ENCODE peak calls at places on chromosomes 12 and 14, in four cellular contexts. O is astrocyte of the cerebellum, V is thoracic aorta, Y is fibroblast of mammary gland. Z is an unnamed sample.

GRCh38 chr12:116959845-116960514 is 49.2 kb downstream of the FBXW8 start:
- DNase-seq in O (no peak), V (no peak), Y (no peak), Z (no peak)

GRCh38 chr12:74446466-74446865 is 91.2 kb upstream of the ATXN7L3B start:
- DNase-seq in O (no peak), V (no peak), Y (no peak), Z (no peak)

GRCh38 chr14:106686533-106686932 is 1160.2 kb downstream of the TMEM121 start:
- DNase-seq in O (no peak), V (no peak), Y (no peak), Z (no peak)

GRCh38 chr14:106694638-106695393 is 1168.4 kb downstream of the TMEM121 start:
- DNase-seq in O (no peak), V (no peak), Y (no peak), Z (peak)

GRCh38 chr12:4911316-4911994 is 1.8 kb downstream of the KCNA1 start:
- DNase-seq in O (no peak), V (no peak), Y (no peak), Z (no peak)

GRCh38 chr14:59274991-59275391 is 86.5 kb downstream of the DAAM1 start:
- DNase-seq in O (no peak), V (no peak), Y (no peak), Z (no peak)

GRCh38 chr12:123478762-123479161 is 20.8 kb downstream of the SNRNP35 start:
- DNase-seq in O (no peak), V (peak), Y (peak), Z (no peak)

GRCh38 chr14:97602438-97603117 is 805.4 kb downstream of the VRK1 start:
- DNase-seq in O (no peak), V (no peak), Y (no peak), Z (peak)

GRCh38 chr14:76729195-76729594 is 32.1 kb upstream of the VASH1 start:
- DNase-seq in O (no peak), V (no peak), Y (no peak), Z (no peak)

GRCh38 chr12:66269142-66269541 is 33.2 kb upstream of the HELB start:
- DNase-seq in O (no peak), V (no peak), Y (no peak), Z (no peak)

GRCh38 chr14:89268514-89268913 is 148.5 kb downstream of the FOXN3 start:
- DNase-seq in O (no peak), V (no peak), Y (no peak), Z (no peak)

GRCh38 chr14:90239139-90239538 is 17.2 kb upstream of the PSMC1 start:
- DNase-seq in O (no peak), V (no peak), Y (no peak), Z (no peak)

GRCh38 chr12:121181181-121181580 is 28.7 kb upstream of the P2RX4 start:
- DNase-seq in O (no peak), V (no peak), Y (peak), Z (no peak)

GRCh38 chr12:43332977-43333649 is 218.9 kb downstream of the ADAMTS20 start:
- DNase-seq in O (no peak), V (no peak), Y (peak), Z (no peak)

GRCh38 chr12:55516391-55516790 is 24.2 kb downstream of the OR6C68 start:
- DNase-seq in O (no peak), V (no peak), Y (no peak), Z (no peak)

GRCh38 chr12:632102-632696 is 31.0 kb downstream of the NINJ2 start:
- DNase-seq in O (peak), V (no peak), Y (peak), Z (no peak)

GRCh38 chr14:51534623-51535022 is 117.1 kb upstream of the FRMD6 start:
- DNase-seq in O (no peak), V (no peak), Y (no peak), Z (no peak)

GRCh38 chr12:80040075-80040738 is 59.1 kb upstream of the OTOGL start:
- DNase-seq in O (no peak), V (no peak), Y (peak), Z (no peak)

GRCh38 chr14:31992051-31992450 is 85.1 kb upstream of the ARHGAP5 start:
- DNase-seq in O (peak), V (no peak), Y (peak), Z (no peak)

GRCh38 chr12:10968765-10969456 is 17.8 kb downstream of the TAS2R50 start:
- DNase-seq in O (peak), V (peak), Y (peak), Z (no peak)

GRCh38 chr12:47710283-47710682 is 4.5 kb upstream of the RPAP3 start:
- DNase-seq in O (no peak), V (no peak), Y (no peak), Z (no peak)

GRCh38 chr12:32273712-32274111 is 125.6 kb upstream of the FGD4 start:
- DNase-seq in O (no peak), V (no peak), Y (no peak), Z (no peak)

GRCh38 chr12:63945777-63946176 is 101.3 kb downstream of the SRGAP1 start:
- DNase-seq in O (no peak), V (no peak), Y (no peak), Z (no peak)

GRCh38 chr12:52867636-52868035 is 18.8 kb upstream of the KRT78 start:
- DNase-seq in O (no peak), V (no peak), Y (no peak), Z (peak)